ENCODE peak calls at places on chromosome 6, in ten cellular contexts. Q is ovary; R is CD8-positive, alpha-beta T cell; C is PC-3; Z is hepatocyte; G is astrocyte of the spinal cord; N is endothelial cell of umbilical vein; W is heart left ventricle; T is upper lobe of right lung; B is IMR-90. F is an unnamed sample.

GRCh38 chr6:41049548-41049947 is 3.5 kb upstream of the APOBEC2 start:
- DNase-seq in N (no peak), T (no peak), Q (no peak), G (no peak), R (no peak), C (no peak), W (no peak), B (no peak), Z (peak; percentile 48), F (no peak)

GRCh38 chr6:166411721-166412151 is 29.0 kb upstream of the MPC1 start:
- DNase-seq in G (no peak), N (no peak), T (no peak), W (no peak), R (peak; percentile 37), B (no peak), Z (no peak), C (no peak), Q (no peak), F (no peak)

GRCh38 chr6:122530440-122531046 is 58.9 kb upstream of the SERINC1 start:
- DNase-seq in G (peak; percentile 77), Q (peak; percentile 12), W (peak; percentile 26), N (peak; percentile 76), T (no peak), Z (peak; percentile 81), B (peak; percentile 63), R (peak; percentile 32), C (peak; percentile 82), F (peak; percentile 64)

GRCh38 chr6:77876300-77876699 is 223.5 kb downstream of the MEI4 start:
- DNase-seq in Q (no peak), N (no peak), C (no peak), T (no peak), Z (no peak), B (no peak), G (peak; percentile 43), W (no peak), R (no peak), F (no peak)

GRCh38 chr6:30013296-30013922 is 47.7 kb upstream of the POLR1H start:
- DNase-seq in W (no peak), B (no peak), N (peak; percentile 26), G (no peak), Q (no peak), R (peak; percentile 32), T (no peak), C (peak; percentile 34), Z (no peak), F (no peak)

GRCh38 chr6:169589293-169589692 is 112.5 kb downstream of the WDR27 start:
- DNase-seq in G (peak; percentile 89), C (no peak), R (no peak), N (peak; percentile 88), W (no peak), T (no peak), B (no peak), Q (no peak), Z (no peak), F (peak; percentile 9)

GRCh38 chr6:53728570-53729194 is 63.1 kb upstream of the KLHL31 start:
- DNase-seq in R (peak; percentile 27), B (peak; percentile 49), T (no peak), Z (peak; percentile 80), W (peak; percentile 39), G (peak; percentile 45), Q (peak; percentile 28), N (peak; percentile 43), C (peak; percentile 76), F (peak; percentile 78)

GRCh38 chr6:150891886-150892485 is 26.5 kb downstream of the MTHFD1L start:
- DNase-seq in C (peak; percentile 79), Z (peak; percentile 75), G (peak; percentile 87), Q (peak; percentile 64), W (peak; percentile 65), N (peak; percentile 90), T (no peak), B (peak; percentile 88), R (peak; percentile 36), F (peak; percentile 67)

GRCh38 chr6:193773-194310 is 98.4 kb upstream of the DUSP22 start:
- DNase-seq in T (no peak), N (no peak), Q (no peak), R (no peak), C (no peak), Z (no peak), G (no peak), W (no peak), B (no peak), F (no peak)

GRCh38 chr6:10855233-10855632 is 16.9 kb upstream of the MAK start:
- DNase-seq in Z (no peak), N (no peak), G (no peak), C (no peak), Q (no peak), B (no peak), W (no peak), R (no peak), T (no peak), F (no peak)

GRCh38 chr6:143973097-143973979 is 34.7 kb downstream of the PLAGL1 start:
- DNase-seq in Z (no peak), W (no peak), G (no peak), T (no peak), R (no peak), C (no peak), B (no peak), N (no peak), Q (no peak), F (no peak)

GRCh38 chr6:20319520-20320357 is 81.9 kb upstream of the E2F3 start:
- DNase-seq in Q (no peak), B (no peak), T (peak; percentile 72), C (no peak), G (no peak), R (peak; percentile 76), W (peak; percentile 22), N (no peak), Z (no peak), F (no peak)

GRCh38 chr6:137203256-137203655 is 15.9 kb downstream of the IFNGR1 start:
- DNase-seq in W (no peak), R (no peak), Z (no peak), Q (no peak), C (no peak), T (no peak), G (no peak), B (no peak), N (no peak), F (no peak)

GRCh38 chr6:19691465-19692167 is 145.6 kb upstream of the ID4 start:
- DNase-seq in T (no peak), C (no peak), N (no peak), W (no peak), R (no peak), G (no peak), Z (peak; percentile 26), B (no peak), Q (no peak), F (no peak)

GRCh38 chr6:156866181-156866862 is 89.1 kb downstream of the ARID1B start:
- DNase-seq in Z (peak; percentile 26), G (peak; percentile 60), Q (peak; percentile 33), C (peak; percentile 61), N (peak; percentile 43), W (no peak), B (peak; percentile 73), R (no peak), T (no peak), F (no peak)

GRCh38 chr6:53959717-53960116 is 151.5 kb upstream of the MLIP start:
- DNase-seq in G (peak; percentile 23), N (no peak), Z (no peak), T (no peak), R (no peak), Q (no peak), B (peak; percentile 64), W (no peak), C (peak; percentile 78), F (no peak)

GRCh38 chr6:81075974-81076373 is 676.5 kb downstream of the TENT5A start:
- DNase-seq in G (peak; percentile 28), Q (no peak), Z (peak; percentile 37), C (peak; percentile 9), T (no peak), W (no peak), R (no peak), B (peak; percentile 12), N (peak; percentile 32), F (no peak)
- TF ChIP-seq CTCF in G (peak; percentile 73), Q (no peak), Z (peak; percentile 48), C (peak; percentile 47), T (peak; percentile 28), W (peak; percentile 30), R (no peak), B (peak; percentile 39), N (peak; percentile 56), F (peak; percentile 30)

GRCh38 chr6:101281266-101281665 is 112.2 kb upstream of the GRIK2 start:
- DNase-seq in N (no peak), Q (no peak), Z (peak; percentile 13), T (no peak), B (no peak), R (no peak), W (no peak), C (no peak), G (no peak), F (peak; percentile 45)
- TF ChIP-seq CTCF in N (no peak), Q (no peak), Z (no peak), T (no peak), B (no peak), R (no peak), W (no peak), C (no peak), G (no peak), F (no peak)

GRCh38 chr6:22737331-22737730 is 168.0 kb downstream of the HDGFL1 start:
- DNase-seq in N (peak; percentile 52), W (no peak), C (peak; percentile 56), Z (peak; percentile 50), Q (peak; percentile 67), R (no peak), B (peak; percentile 53), G (peak; percentile 52), T (no peak), F (peak; percentile 29)
- TF ChIP-seq CTCF in N (peak; percentile 43), W (peak; percentile 54), C (peak; percentile 71), Z (peak; percentile 59), Q (no peak), R (no peak), B (peak; percentile 49), G (peak; percentile 61), T (peak; percentile 51), F (peak; percentile 43)

GRCh38 chr6:121314407-121315112 is 19.7 kb downstream of the TBC1D32 start:
- DNase-seq in W (no peak), Q (no peak), Z (no peak), T (no peak), R (no peak), B (no peak), N (no peak), C (no peak), G (no peak), F (no peak)

GRCh38 chr6:121321282-121321681 is 13.0 kb downstream of the TBC1D32 start:
- DNase-seq in Q (no peak), T (no peak), B (no peak), W (no peak), N (no peak), R (no peak), Z (no peak), C (no peak), G (no peak), F (no peak)

GRCh38 chr6:121319603-121320002 is 14.7 kb downstream of the TBC1D32 start:
- DNase-seq in W (no peak), N (no peak), G (no peak), Z (no peak), T (no peak), C (no peak), R (no peak), Q (no peak), B (no peak), F (no peak)

DNA sequence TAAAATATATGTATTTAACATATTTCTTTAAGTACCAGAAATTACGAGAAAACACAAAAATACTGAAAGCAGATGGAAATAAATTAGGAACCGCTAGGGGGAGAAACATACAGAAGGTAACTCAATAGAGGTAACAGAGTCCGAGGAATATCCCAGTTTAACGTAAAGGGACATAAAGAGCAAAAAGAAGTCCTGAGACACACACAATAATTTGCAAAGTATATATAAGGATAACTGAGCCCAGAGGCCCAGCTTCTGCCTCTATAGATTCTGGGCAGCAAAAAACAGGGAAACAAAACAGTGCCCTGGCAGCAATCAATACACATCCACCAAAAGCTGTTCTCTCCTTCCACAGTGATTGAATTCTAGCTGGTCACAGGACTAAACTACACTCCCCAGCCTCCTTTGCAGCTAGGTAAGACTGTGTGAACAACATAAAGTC is 15.1 kb downstream of the TBC1D32 start:
- DNase-seq in Z (peak; percentile 64), W (no peak), G (peak; percentile 49), C (peak; percentile 58), R (no peak), N (peak; percentile 52), Q (no peak), B (peak; percentile 20), T (no peak), F (no peak)
- TF ChIP-seq CTCF in Z (peak; percentile 76), W (peak; percentile 36), G (peak; percentile 56), C (peak; percentile 53), R (peak; percentile 33), N (peak; percentile 31), Q (no peak), B (peak; percentile 48), T (peak; percentile 45), F (no peak)